ENCODE peak calls at places on chromosomes 4 and X, in seven cellular contexts. S, P, D, V, H, Y and B are unnamed samples.

GRCh38 chr4:186762361-186762760 is 38.7 kb upstream of the FAT1 start:
- DNase-seq in S (no peak), P (no peak), D (no peak), V (no peak), H (no peak), Y (no peak), B (no peak)

GRCh38 chr4:6206771-6207290 is 6.5 kb upstream of the JAKMIP1 start:
- DNase-seq in S (no peak), P (no peak), D (no peak), V (no peak), H (no peak), Y (no peak), B (no peak)

GRCh38 chrX:23616361-23616760 is 50.9 kb upstream of the PRDX4 start:
- DNase-seq in S (no peak), P (peak; percentile 39), D (peak; percentile 23), V (no peak), H (peak; percentile 5), Y (no peak), B (no peak)

GRCh38 chr4:51866835-51867234 is 23.9 kb downstream of the DCUN1D4 start:
- DNase-seq in S (no peak), P (no peak), D (no peak), V (no peak), H (no peak), Y (no peak), B (no peak)

GRCh38 chr4:24973471-24974251 is 57.1 kb downstream of the LGI2 start:
- DNase-seq in S (no peak), P (no peak), D (no peak), V (no peak), H (peak; percentile 20), Y (no peak), B (no peak)

GRCh38 chrX:48794993-48795501 is 6.8 kb upstream of the HDAC6 start:
- DNase-seq in S (no peak), P (peak; percentile 69), D (no peak), V (no peak), H (no peak), Y (no peak), B (no peak)

GRCh38 chr4:131119661-131120060 is 2023.7 kb downstream of the C4orf33 start:
- DNase-seq in S (no peak), P (no peak), D (no peak), V (no peak), H (no peak), Y (no peak), B (no peak)

GRCh38 chrX:82998163-82998562 is 509.9 kb upstream of the POU3F4 start:
- DNase-seq in S (no peak), P (no peak), D (no peak), V (no peak), H (no peak), Y (no peak), B (no peak)

GRCh38 chr4:8329859-8330761 is 60.6 kb downstream of the HTRA3 start:
- DNase-seq in S (no peak), P (no peak), D (no peak), V (no peak), H (no peak), Y (no peak), B (no peak)

GRCh38 chr4:39548425-39549067 is 21.3 kb upstream of the UGDH start:
- DNase-seq in S (no peak), P (peak; percentile 41), D (no peak), V (no peak), H (no peak), Y (no peak), B (no peak)

GRCh38 chr4:128502818-128503527 is 215.4 kb upstream of the PGRMC2 start:
- DNase-seq in S (no peak), P (no peak), D (no peak), V (no peak), H (no peak), Y (no peak), B (no peak)